ENCODE peak calls at places on chromosome 11, in ten cellular contexts. P, G, D, M, F, T, A, R, Y and C are unnamed samples. For H3K4me1, the result is how much of the 10 kb centered on the place peaks cover.

GRCh38 chr11:32427935-32428664 is 7.2 kb downstream of the WT1 start:
- DNase-seq in M (no peak), D (no peak), Y (no peak), R (no peak), P (no peak), T (no peak), G (no peak), F (no peak), A (no peak), C (no peak)

GRCh38 chr11:2167141-2168045 is 4.2 kb downstream of the TH start:
- DNase-seq in A (no peak), M (no peak), G (no peak), R (no peak), P (no peak), F (no peak), T (no peak), Y (no peak), D (no peak), C (no peak)

GRCh38 chr11:131622193-131622592 is 251.8 kb downstream of the NTM start:
- DNase-seq in F (no peak), R (no peak), D (no peak), P (no peak), A (no peak), M (no peak), Y (no peak), T (no peak), G (no peak), C (no peak)

GRCh38 chr11:76768091-76769047 is 14.8 kb upstream of the TSKU start:
- DNase-seq in R (no peak), M (no peak), G (peak), F (no peak), A (peak), T (peak), P (peak), D (no peak), Y (peak), C (no peak)

GRCh38 chr11:67613960-67614715 is 7.4 kb downstream of the NDUFV1 start:
- DNase-seq in F (no peak), T (peak), P (peak), G (peak), D (peak), A (peak), Y (peak), R (peak), M (peak), C (peak)

GRCh38 chr11:85602551-85603218 is 24.5 kb downstream of the DLG2 start:
- DNase-seq in F (no peak), R (no peak), Y (no peak), T (no peak), M (no peak), A (no peak), G (no peak), D (no peak), P (no peak), C (no peak)

GRCh38 chr11:113555071-113555739 is 80.0 kb upstream of the DRD2 start:
- DNase-seq in M (peak), T (no peak), G (no peak), Y (no peak), P (no peak), D (peak), A (no peak), R (no peak), F (no peak), C (no peak)

GRCh38 chr11:834371-835316 is 1.9 kb downstream of the CD151 start:
- DNase-seq in D (no peak), M (peak), F (peak), Y (peak), T (peak), G (no peak), P (peak), A (peak), R (peak), C (no peak)

GRCh38 chr11:82895437-82896091 is 4.7 kb downstream of the PRCP start:
- DNase-seq in A (no peak), G (no peak), P (no peak), D (no peak), T (no peak), Y (no peak), M (peak), R (no peak), F (no peak), C (no peak)

GRCh38 chr11:112016765-112017356 is 8.3 kb upstream of the DLAT start:
- DNase-seq in T (no peak), Y (peak), R (no peak), D (no peak), M (no peak), A (no peak), F (no peak), P (no peak), G (no peak), C (peak)

GRCh38 chr11:111307472-111308108 is 9.2 kb downstream of the POU2AF3 start:
- DNase-seq in T (no peak), A (no peak), M (peak), F (no peak), G (no peak), Y (no peak), D (no peak), R (no peak), P (no peak), C (no peak)

GRCh38 chr11:9396752-9397151 is 12.3 kb downstream of the IPO7 start:
- DNase-seq in Y (no peak), D (no peak), T (no peak), G (no peak), A (no peak), M (no peak), R (no peak), P (no peak), F (no peak), C (no peak)

GRCh38 chr11:87453531-87454089 is 415.9 kb downstream of the TMEM135 start:
- DNase-seq in D (no peak), G (no peak), A (no peak), Y (no peak), P (no peak), F (no peak), T (no peak), R (no peak), M (peak), C (no peak)

GRCh38 chr11:284081-285020 is 4.6 kb upstream of the PGGHG start:
- DNase-seq in R (peak), G (no peak), P (no peak), M (no peak), T (no peak), A (no peak), D (peak), Y (no peak), F (no peak), C (no peak)

GRCh38 chr11:111870887-111871692 is at the start of gene ALG9:
- DNase-seq in T (peak), G (peak), A (peak), Y (peak), M (peak), P (peak), D (peak), R (peak), F (peak), C (peak)

GRCh38 chr11:37946155-37946766 is 1348.2 kb upstream of the RAG2 start:
- DNase-seq in F (no peak), D (no peak), M (peak), A (no peak), G (no peak), R (no peak), T (no peak), P (peak), Y (peak), C (peak)

GRCh38 chr11:111310723-111311122 is 12.4 kb downstream of the POU2AF3 start:
- DNase-seq in R (no peak), D (no peak), P (no peak), Y (no peak), T (no peak), M (no peak), F (no peak), G (no peak), A (no peak), C (no peak)

GRCh38 chr11:3920148-3920852 is 64.8 kb downstream of the STIM1 start:
- DNase-seq in F (no peak), A (peak), R (no peak), P (peak), T (no peak), M (peak), G (peak), Y (no peak), D (no peak), C (no peak)

GRCh38 chr11:78870655-78871054 is 296.0 kb upstream of the NARS2 start:
- DNase-seq in P (no peak), F (no peak), G (no peak), A (no peak), M (no peak), R (no peak), T (no peak), D (no peak), Y (no peak), C (no peak)

GRCh38 chr11:27282141-27282590 is 80.8 kb downstream of the CCDC34 start:
- DNase-seq in A (peak), P (no peak), R (peak), F (no peak), G (no peak), Y (peak), D (no peak), M (no peak), T (peak), C (no peak)

DNA sequence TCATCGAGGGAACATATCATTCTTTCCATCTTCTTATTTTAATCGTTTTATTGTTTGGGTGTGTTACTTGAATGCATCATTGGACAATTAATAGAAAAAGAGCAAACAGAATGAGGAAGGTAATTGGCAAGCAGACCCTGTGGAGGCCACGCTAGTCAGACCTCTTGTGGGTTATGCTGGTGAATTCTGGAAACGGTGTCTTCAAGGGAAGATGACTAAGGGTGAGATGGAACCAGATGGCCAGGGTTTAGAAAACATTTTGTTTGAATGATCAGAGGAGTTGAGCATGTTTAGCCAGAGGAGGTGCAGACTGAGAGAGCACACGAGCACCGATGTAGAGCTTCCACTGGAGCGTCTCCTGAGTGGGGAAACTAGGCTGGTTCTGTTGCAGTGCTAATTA is 8.5 kb downstream of the ST14 start:
- DNase-seq in Y (no peak), R (no peak), A (no peak), M (no peak), G (no peak), P (no peak), D (no peak), F (no peak), T (no peak), C (no peak)
- H3K4me1 ChIP-seq in Y (under half), R (under half), A (under half), M (under half), G (under half), P (under half), D (under half), F (under half), T (under half), C (under half)

GRCh38 chr11:14538926-14539554 is 18.9 kb upstream of the PSMA1 start:
- DNase-seq in A (no peak), M (no peak), P (no peak), G (no peak), F (no peak), D (no peak), T (no peak), R (no peak), Y (no peak), C (no peak)

GRCh38 chr11:14539867-14540475 is 19.8 kb upstream of the PSMA1 start:
- DNase-seq in M (no peak), D (no peak), Y (no peak), R (no peak), P (no peak), G (no peak), T (no peak), F (no peak), A (no peak), C (no peak)

GRCh38 chr11:14542384-14542783 is 22.2 kb upstream of the PSMA1 start:
- DNase-seq in G (no peak), R (no peak), D (no peak), P (no peak), M (no peak), Y (peak), F (no peak), T (no peak), A (no peak), C (peak)

GRCh38 chr11:14538271-14538925 is 18.2 kb upstream of the PSMA1 start:
- DNase-seq in P (no peak), G (no peak), M (no peak), F (no peak), R (no peak), T (peak), A (no peak), Y (no peak), D (no peak), C (no peak)

GRCh38 chr11:14541180-14541579 is 21.0 kb upstream of the PSMA1 start:
- DNase-seq in A (no peak), M (no peak), D (no peak), Y (no peak), R (no peak), T (no peak), F (no peak), P (no peak), G (no peak), C (peak)
- H3K4me1 ChIP-seq in A (under half), M (under half), D (under half), Y (under half), R (under half), T (half or more), F (under half), P (under half), G (under half), C (under half)

GRCh38 chr11:59559886-59560285 is 48.5 kb downstream of the OR4D9 start:
- DNase-seq in Y (no peak), D (no peak), A (no peak), M (no peak), P (no peak), T (no peak), R (no peak), F (no peak), G (no peak), C (peak)

GRCh38 chr11:59557940-59558643 is 46.8 kb downstream of the OR4D9 start:
- DNase-seq in D (no peak), Y (no peak), A (no peak), T (no peak), R (no peak), F (no peak), P (no peak), M (no peak), G (no peak), C (peak)

GRCh38 chr11:59560290-59560701 is 49.0 kb downstream of the OR4D9 start:
- DNase-seq in M (peak), R (no peak), G (peak), P (peak), Y (peak), F (no peak), D (peak), A (no peak), T (no peak), C (peak)

GRCh38 chr11:59562292-59562691 is 51.0 kb downstream of the OR4D9 start:
- DNase-seq in M (no peak), G (no peak), R (no peak), A (no peak), Y (no peak), P (no peak), T (no peak), F (no peak), D (no peak), C (no peak)

GRCh38 chr11:59560702-59561469 is 49.5 kb downstream of the OR4D9 start:
- DNase-seq in F (peak), Y (peak), M (peak), G (peak), D (peak), R (peak), P (peak), A (peak), T (peak), C (peak)
- H3K4me1 ChIP-seq in F (under half), Y (under half), M (under half), G (under half), D (under half), R (under half), P (under half), A (under half), T (under half), C (under half)

DNA sequence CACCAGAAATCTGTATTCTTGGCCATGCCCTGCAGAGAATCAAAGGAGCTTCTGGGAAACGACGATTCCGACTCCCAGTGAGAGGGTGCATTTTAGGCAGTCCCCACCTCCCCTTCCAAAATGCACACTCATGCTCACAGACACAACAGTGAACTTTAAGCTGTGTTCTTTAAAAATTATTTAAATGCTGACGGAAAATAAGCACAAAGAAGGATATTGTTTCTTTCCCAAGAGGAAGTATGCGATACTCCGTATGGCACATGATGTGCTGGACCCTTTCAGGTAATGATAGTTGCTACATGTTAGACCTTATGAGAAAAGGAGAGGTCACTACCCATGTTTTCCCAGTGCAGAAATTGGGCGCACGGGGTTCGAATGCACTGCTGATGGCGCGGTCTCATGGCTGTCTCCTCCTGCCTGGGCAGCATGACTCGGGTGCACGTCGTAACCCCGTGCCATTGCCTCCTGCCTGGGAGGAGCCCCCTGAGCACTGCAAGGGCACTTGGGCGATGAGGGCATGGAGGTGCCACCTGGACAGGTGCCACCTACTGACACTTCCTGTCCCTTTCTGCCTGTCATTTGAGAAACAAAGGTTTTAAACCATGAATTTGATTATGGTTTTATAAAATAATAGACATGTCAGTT is 63.9 kb upstream of the CTTN start:
- DNase-seq in F (no peak), P (no peak), D (no peak), G (no peak), R (no peak), M (no peak), A (no peak), T (no peak), Y (no peak), C (no peak)
- H3K4me1 ChIP-seq in F (under half), P (under half), D (under half), G (under half), R (under half), M (under half), A (under half), T (under half), Y (under half), C (under half)

DNA sequence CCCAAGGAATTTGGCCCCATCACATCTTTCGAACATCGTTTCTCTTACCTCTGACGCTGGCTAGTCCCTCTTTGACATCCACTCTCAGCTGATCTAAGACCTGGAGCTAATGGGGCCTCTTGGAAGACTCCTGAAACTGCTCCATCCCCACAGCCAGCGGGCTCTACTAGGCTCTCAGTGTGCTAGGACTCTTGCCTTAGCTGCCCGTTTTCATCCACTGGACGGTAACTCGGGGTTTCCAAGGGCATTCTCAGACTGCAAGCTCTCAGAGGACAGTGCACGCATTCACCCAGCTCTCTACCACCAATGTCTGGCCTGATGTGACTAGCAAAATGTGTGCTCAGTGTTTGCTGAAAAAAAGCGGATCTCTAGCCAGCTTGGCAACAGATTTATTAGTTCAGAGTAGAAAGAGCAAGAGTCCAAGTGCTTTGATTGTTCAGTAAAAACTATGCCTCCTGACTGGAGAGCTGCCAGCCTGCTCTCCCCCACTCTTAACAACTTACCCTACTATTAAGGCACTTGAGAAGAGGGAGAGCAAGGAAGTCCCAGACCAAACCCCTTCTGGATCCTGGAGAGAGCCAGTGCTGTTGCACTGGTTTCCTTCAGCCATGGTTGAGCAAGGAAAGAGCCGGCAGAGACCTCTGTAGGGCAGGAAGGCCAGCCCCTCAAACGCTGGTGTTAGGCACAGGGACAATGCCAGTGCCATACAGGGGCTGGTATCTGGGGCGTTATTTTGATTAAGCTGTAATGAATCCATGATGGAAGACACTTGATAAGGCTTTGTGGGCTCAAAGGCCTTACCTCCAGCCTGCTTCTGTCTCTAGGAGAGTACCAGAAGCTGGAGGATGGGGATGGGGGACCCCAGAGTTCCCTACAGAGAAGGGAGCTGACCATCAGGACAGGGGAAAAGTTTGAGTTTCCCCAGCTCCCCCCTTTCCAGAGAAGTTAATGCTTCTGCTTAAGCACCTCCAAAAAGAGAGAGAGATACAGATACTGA is 9.2 kb downstream of the RELA start:
- DNase-seq in T (no peak), D (no peak), A (no peak), R (no peak), Y (peak), M (no peak), F (no peak), P (no peak), G (no peak), C (no peak)
- H3K4me1 ChIP-seq in T (half or more), D (under half), A (under half), R (under half), Y (under half), M (under half), F (under half), P (under half), G (under half), C (under half)

GRCh38 chr11:59756845-59757244 is 1.7 kb downstream of the STX3 start:
- DNase-seq in R (no peak), D (peak), G (no peak), T (no peak), F (peak), A (no peak), P (peak), Y (no peak), M (no peak), C (peak)
- H3K4me1 ChIP-seq in R (under half), D (under half), G (under half), T (half or more), F (under half), A (under half), P (under half), Y (under half), M (under half), C (under half)